ENCODE peak calls at places on chromosome 4, in nine cellular contexts. Y is amygdala; E is activated CD8-positive, alpha-beta memory T cell treated with anti-CD3 and anti-CD28 coated beads for 48 hours; D is choroid plexus epithelial cell; J is fibroblast of the conjunctiva; W is MM.1S; X is stimulated activated CD4-positive, alpha-beta T cell treated with anti-CD3 and anti-CD28 coated beads, Interleukin-4, amount 100 ng/mL, for 24 hours; U is tibial artery; Q is hypothalamus. Z is an unnamed sample.

GRCh38 chr4:88162636-88163035 is 4.2 kb upstream of the ABCG2 start:
- DNase-seq in D (no peak), Y (no peak), Q (no peak), E (no peak), U (no peak), X (no peak), J (no peak), W (no peak), Z (no peak)

GRCh38 chr4:152100378-152101201 is 339.8 kb upstream of the GATB start:
- DNase-seq in U (no peak), D (no peak), X (peak), E (no peak), W (no peak), Q (peak), Y (no peak), J (no peak), Z (no peak)

GRCh38 chr4:82017680-82018079 is 356.1 kb downstream of the HNRNPD start:
- DNase-seq in Q (no peak), U (no peak), D (peak), W (peak), X (no peak), J (no peak), Y (no peak), E (no peak), Z (no peak)

GRCh38 chr4:3255611-3256186 is 6.7 kb downstream of the MSANTD1 start:
- DNase-seq in Y (no peak), U (peak), J (no peak), D (no peak), W (no peak), X (no peak), E (no peak), Q (no peak), Z (peak)

GRCh38 chr4:6753891-6754290 is 28.6 kb upstream of the KIAA0232 start:
- DNase-seq in D (no peak), X (no peak), Q (no peak), Y (no peak), E (no peak), U (no peak), W (no peak), J (no peak), Z (no peak)

GRCh38 chr4:17492876-17493275 is 19.0 kb downstream of the QDPR start:
- DNase-seq in J (no peak), Q (no peak), W (no peak), U (no peak), X (no peak), E (no peak), D (no peak), Y (no peak), Z (no peak)

GRCh38 chr4:39637572-39638357 is 900 bp downstream of the SMIM14 start:
- DNase-seq in D (peak), E (no peak), J (no peak), W (peak), Q (peak), X (peak), Y (peak), U (no peak), Z (no peak)

GRCh38 chr4:109207060-109207459 is 95.4 kb downstream of the COL25A1 start:
- DNase-seq in Y (no peak), Q (no peak), X (no peak), J (peak), E (no peak), W (no peak), D (peak), U (no peak), Z (no peak)

GRCh38 chr4:48813984-48814383 is 16.9 kb upstream of the OCIAD1 start:
- DNase-seq in E (no peak), J (no peak), U (no peak), D (no peak), X (no peak), W (peak), Y (no peak), Q (no peak), Z (no peak)

GRCh38 chr4:108393870-108394269 is 225.1 kb upstream of the LEF1 start:
- DNase-seq in X (no peak), D (no peak), E (no peak), J (no peak), Y (no peak), U (no peak), Q (no peak), W (no peak), Z (no peak)

GRCh38 chr4:130422255-130422654 is 1326.3 kb downstream of the C4orf33 start:
- DNase-seq in D (no peak), J (no peak), E (no peak), X (no peak), Q (no peak), U (no peak), Y (no peak), W (no peak), Z (no peak)

GRCh38 chr4:158446106-158446505 is 75.6 kb upstream of the RXFP1 start:
- DNase-seq in E (no peak), W (no peak), X (no peak), U (no peak), Y (no peak), Q (no peak), J (peak), D (peak), Z (no peak)

Z was measured in thoracic aorta.